ENCODE peak calls at places on chromosomes 1 and 21, in eight cellular contexts. J is ovary, S is fibroblast of lung, C is lower lobe of right lung, A is right lobe of liver, Y is transverse colon, R is uterus, U is mesendoderm. I is an unnamed sample.

GRCh38 chr1:117883620-117884019 is 45.8 kb downstream of the GDAP2 start:
- DNase-seq in U (no peak), A (no peak), J (no peak), S (peak), R (no peak), Y (no peak), C (no peak), I (no peak)

GRCh38 chr1:238589843-238590435 is 699.2 kb upstream of the ZP4 start:
- DNase-seq in J (no peak), U (no peak), A (no peak), S (peak), Y (no peak), R (no peak), C (no peak), I (no peak)

GRCh38 chr1:114340906-114341698 is 169.9 kb downstream of the TRIM33 start:
- DNase-seq in C (no peak), A (no peak), J (no peak), U (no peak), S (no peak), Y (no peak), R (no peak), I (no peak)

GRCh38 chr1:64691631-64692030 is 53.2 kb upstream of the RAVER2 start:
- DNase-seq in C (no peak), U (peak), J (no peak), R (no peak), S (peak), A (no peak), Y (no peak), I (no peak)

GRCh38 chr1:28301368-28302174 is 27.3 kb upstream of the MED18 start:
- DNase-seq in U (no peak), J (no peak), A (no peak), S (peak), C (no peak), Y (no peak), R (no peak), I (no peak)

GRCh38 chr1:84442256-84442655 is 36.8 kb upstream of the RPF1 start:
- DNase-seq in A (no peak), J (no peak), S (peak), R (no peak), C (no peak), U (peak), Y (no peak), I (no peak)

GRCh38 chr1:57296726-57297252 is 127.1 kb downstream of the DAB1 start:
- DNase-seq in S (no peak), R (no peak), U (no peak), Y (no peak), A (no peak), J (no peak), C (no peak), I (no peak)

GRCh38 chr21:25733859-25734653 is 648 bp downstream of the ATP5PF start:
- DNase-seq in J (no peak), A (peak), S (peak), U (peak), C (no peak), Y (no peak), R (no peak), I (peak)

GRCh38 chr1:186183219-186183618 is 191.8 kb downstream of the TPR start:
- DNase-seq in S (peak), R (no peak), A (no peak), U (no peak), Y (no peak), J (no peak), C (no peak), I (no peak)

GRCh38 chr1:220294754-220295419 is 22.6 kb upstream of the RAB3GAP2 start:
- DNase-seq in R (no peak), A (no peak), J (no peak), C (no peak), U (no peak), S (peak), Y (no peak), I (no peak)

GRCh38 chr1:6955357-6956154 is 170.3 kb downstream of the CAMTA1 start:
- DNase-seq in C (no peak), Y (no peak), U (no peak), R (no peak), J (no peak), S (no peak), A (no peak), I (no peak)

GRCh38 chr1:12475947-12476346 is 142.1 kb downstream of the DHRS3 start:
- DNase-seq in A (no peak), U (no peak), J (no peak), Y (no peak), C (no peak), S (peak), R (no peak), I (no peak)

GRCh38 chr1:179230251-179230650 is 774 bp upstream of the ABL2 start:
- DNase-seq in S (peak), Y (no peak), C (no peak), R (no peak), A (no peak), U (no peak), J (no peak), I (no peak)

GRCh38 chr21:44083631-44084291 is 23.4 kb upstream of the PWP2 start:
- DNase-seq in C (no peak), A (no peak), Y (no peak), U (no peak), J (no peak), R (no peak), S (no peak), I (no peak)

GRCh38 chr1:67997746-67998145 is 52.7 kb downstream of the DIRAS3 start:
- DNase-seq in S (no peak), Y (no peak), R (no peak), A (no peak), C (no peak), U (no peak), J (no peak), I (no peak)

GRCh38 chr1:67685558-67686271 is 714 bp downstream of the GADD45A start:
- DNase-seq in R (peak), J (peak), S (peak), U (no peak), Y (peak), A (peak), C (peak), I (peak)

GRCh38 chr1:14674030-14674429 is 75.5 kb downstream of the KAZN start:
- DNase-seq in A (no peak), J (no peak), S (no peak), U (no peak), R (no peak), Y (no peak), C (no peak), I (no peak)

GRCh38 chr1:185017338-185017737 is 28.0 kb upstream of the RNF2 start:
- DNase-seq in R (no peak), J (no peak), S (peak), Y (no peak), U (no peak), C (no peak), A (no peak), I (peak)

GRCh38 chr21:42903817-42904216 is 10.7 kb downstream of the NDUFV3 start:
- DNase-seq in U (no peak), R (no peak), S (no peak), J (no peak), C (no peak), A (no peak), Y (no peak), I (no peak)

GRCh38 chr1:235971571-235972315 is 93.1 kb downstream of the NID1 start:
- DNase-seq in Y (peak), C (peak), S (peak), J (peak), A (peak), U (peak), R (peak), I (peak)
- H3K27ac ChIP-seq in Y (peak), C (peak), S (peak), J (peak), A (peak), U (peak), R (peak), I (peak)

DNA sequence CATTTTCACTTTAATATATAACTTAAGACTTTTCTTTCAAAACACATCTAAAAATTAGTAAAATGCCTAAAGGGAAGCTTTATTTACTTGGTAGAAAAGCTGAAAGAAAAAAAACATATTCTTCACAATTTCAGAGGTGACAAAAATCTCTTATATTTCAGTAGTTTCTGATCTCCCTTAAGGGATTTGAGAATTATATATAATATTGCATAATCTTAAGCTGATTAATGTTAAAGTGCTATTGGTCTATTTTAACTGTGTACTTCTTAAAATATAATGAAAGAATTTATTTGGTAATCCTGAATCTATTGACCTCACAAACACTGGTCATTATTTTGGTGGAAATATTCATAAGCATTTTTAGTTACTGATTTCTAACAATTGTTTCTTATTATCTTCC is 1.2 kb upstream of the VPS45 start:
- DNase-seq in S (no peak), Y (no peak), C (no peak), J (no peak), R (no peak), U (no peak), A (no peak), I (no peak)
- H3K4me3 ChIP-seq in S (peak), Y (peak), C (peak), J (peak), R (peak), U (no peak), A (peak), I (peak)

GRCh38 chr1:94578856-94579255 is 37.3 kb upstream of the F3 start:
- DNase-seq in J (no peak), R (no peak), A (no peak), U (no peak), Y (no peak), S (peak), C (no peak), I (no peak)
- H3K27ac ChIP-seq in J (no peak), R (no peak), A (no peak), U (no peak), Y (no peak), S (no peak), C (no peak), I (no peak)

GRCh38 chr21:39613029-39613934 is 542 bp downstream of the B3GALT5 start:
- DNase-seq in A (no peak), S (peak), C (no peak), R (no peak), J (no peak), Y (no peak), U (peak), I (no peak)
- H3K4me3 ChIP-seq in A (no peak), S (no peak), C (no peak), R (peak), J (peak), Y (peak), U (peak), I (no peak)

GRCh38 chr1:102977293-102977692 is 131.0 kb downstream of the COL11A1 start:
- DNase-seq in R (no peak), S (no peak), C (no peak), J (no peak), U (no peak), Y (no peak), A (no peak), I (no peak)

GRCh38 chr1:102978874-102979273 is 129.4 kb downstream of the COL11A1 start:
- DNase-seq in J (no peak), Y (no peak), U (no peak), R (no peak), S (no peak), A (no peak), C (no peak), I (no peak)
- H3K27ac ChIP-seq in J (no peak), Y (no peak), U (no peak), R (no peak), S (no peak), A (no peak), C (no peak), I (no peak)

DNA sequence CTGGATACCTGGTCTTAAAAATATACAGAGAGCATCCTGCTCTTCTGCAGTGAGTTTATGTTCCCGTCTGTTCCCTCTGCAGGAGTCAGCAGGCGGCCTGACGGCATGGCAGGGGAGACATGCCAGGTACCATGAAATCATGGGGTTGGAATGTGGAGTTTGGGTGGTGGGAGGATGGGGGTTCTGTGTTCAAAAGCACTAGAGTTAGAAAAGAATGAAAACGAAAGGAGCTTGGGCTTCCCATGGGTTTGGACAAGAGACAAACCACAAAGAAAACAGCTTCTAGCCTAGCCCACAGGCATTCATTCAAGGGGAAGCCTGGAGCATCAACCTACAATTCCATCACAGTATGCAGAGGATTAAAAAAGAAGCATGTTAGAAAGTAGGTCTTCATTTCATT is 59.9 kb downstream of the WARS2 start:
- DNase-seq in Y (no peak), C (no peak), A (no peak), S (peak), J (peak), R (peak), U (peak), I (no peak)
- H3K4me3 ChIP-seq in Y (no peak), C (no peak), A (no peak), S (peak), J (no peak), R (no peak), U (no peak), I (no peak)